ENCODE peak calls at places on chromosomes 3 and 15, in six cellular contexts. Q is thoracic aorta, R is heart left ventricle, F is lower lobe of right lung, Z is colonic mucosa, I is body of pancreas. U is an unnamed sample.

GRCh38 chr3:55206000-55206399 is 278.1 kb upstream of the LRTM1 start:
- DNase-seq in Q (no peak), R (no peak), F (no peak), Z (no peak), I (no peak), U (no peak)

GRCh38 chr3:166752214-166752613 is 627.9 kb downstream of the ZBBX start:
- DNase-seq in Q (no peak), R (no peak), F (no peak), Z (no peak), I (no peak), U (no peak)

GRCh38 chr15:77764095-77764494 is 131.4 kb upstream of the LINGO1 start:
- DNase-seq in Q (no peak), R (no peak), F (no peak), Z (no peak), I (no peak), U (no peak)

GRCh38 chr3:46085421-46086082 is 58.3 kb upstream of the XCR1 start:
- DNase-seq in Q (no peak), R (no peak), F (no peak), Z (no peak), I (no peak), U (no peak)

GRCh38 chr3:21944251-21944650 is 193.2 kb upstream of the ZNF385D start:
- DNase-seq in Q (no peak), R (no peak), F (no peak), Z (no peak), I (no peak), U (no peak)

GRCh38 chr3:62164196-62164595 is 209.2 kb downstream of the FEZF2 start:
- DNase-seq in Q (no peak), R (no peak), F (no peak), Z (no peak), I (no peak), U (no peak)

GRCh38 chr3:131526801-131527347 is 24.1 kb upstream of the MRPL3 start:
- DNase-seq in Q (no peak), R (peak), F (peak), Z (peak), I (peak), U (no peak)

GRCh38 chr3:172892158-172892557 is 141.6 kb downstream of the ECT2 start:
- DNase-seq in Q (no peak), R (no peak), F (no peak), Z (no peak), I (no peak), U (no peak)

GRCh38 chr3:67018789-67019525 is 20.9 kb downstream of the KBTBD8 start:
- DNase-seq in Q (no peak), R (no peak), F (no peak), Z (no peak), I (no peak), U (no peak)

GRCh38 chr3:175526609-175527280 is 667.6 kb downstream of the NAALADL2 start:
- DNase-seq in Q (no peak), R (no peak), F (no peak), Z (no peak), I (no peak), U (no peak)

GRCh38 chr3:114508976-114509375 is 215.1 kb downstream of the TIGIT start:
- DNase-seq in Q (no peak), R (no peak), F (no peak), Z (no peak), I (no peak), U (no peak)

GRCh38 chr3:115590873-115591272 is 32.4 kb upstream of the GAP43 start:
- DNase-seq in Q (no peak), R (no peak), F (no peak), Z (no peak), I (no peak), U (no peak)

GRCh38 chr3:57961828-57962447 is 46.3 kb upstream of the FLNB start:
- DNase-seq in Q (no peak), R (no peak), F (no peak), Z (no peak), I (no peak), U (no peak)

GRCh38 chr3:26579126-26579525 is 43.4 kb upstream of the LRRC3B start:
- DNase-seq in Q (no peak), R (no peak), F (no peak), Z (no peak), I (no peak), U (no peak)

GRCh38 chr3:43095370-43095769 is 10.5 kb downstream of the POMGNT2 start:
- DNase-seq in Q (no peak), R (no peak), F (no peak), Z (no peak), I (no peak), U (no peak)

GRCh38 chr3:78726545-78726944 is 1041.3 kb downstream of the ROBO1 start:
- DNase-seq in Q (no peak), R (no peak), F (no peak), Z (no peak), I (no peak), U (no peak)

GRCh38 chr3:103218146-103218545 is 783.3 kb downstream of the ZPLD1 start:
- DNase-seq in Q (no peak), R (no peak), F (no peak), Z (no peak), I (no peak), U (no peak)

GRCh38 chr15:38211249-38211648 is 41.4 kb upstream of the SPRED1 start:
- DNase-seq in Q (no peak), R (no peak), F (no peak), Z (no peak), I (no peak), U (no peak)

GRCh38 chr3:98367464-98368246 is 14.0 kb downstream of the OR5K4 start:
- DNase-seq in Q (no peak), R (no peak), F (no peak), Z (no peak), I (no peak), U (no peak)

GRCh38 chr3:98372445-98372844 is 18.0 kb upstream of the OR5K3 start:
- DNase-seq in Q (no peak), R (no peak), F (no peak), Z (no peak), I (no peak), U (no peak)

GRCh38 chr3:98376631-98377030 is 13.8 kb upstream of the OR5K3 start:
- DNase-seq in Q (no peak), R (no peak), F (no peak), Z (no peak), I (no peak), U (no peak)

GRCh38 chr3:98371186-98371585 is 17.5 kb downstream of the OR5K4 start:
- DNase-seq in Q (no peak), R (no peak), F (no peak), Z (no peak), I (no peak), U (no peak)

DNA sequence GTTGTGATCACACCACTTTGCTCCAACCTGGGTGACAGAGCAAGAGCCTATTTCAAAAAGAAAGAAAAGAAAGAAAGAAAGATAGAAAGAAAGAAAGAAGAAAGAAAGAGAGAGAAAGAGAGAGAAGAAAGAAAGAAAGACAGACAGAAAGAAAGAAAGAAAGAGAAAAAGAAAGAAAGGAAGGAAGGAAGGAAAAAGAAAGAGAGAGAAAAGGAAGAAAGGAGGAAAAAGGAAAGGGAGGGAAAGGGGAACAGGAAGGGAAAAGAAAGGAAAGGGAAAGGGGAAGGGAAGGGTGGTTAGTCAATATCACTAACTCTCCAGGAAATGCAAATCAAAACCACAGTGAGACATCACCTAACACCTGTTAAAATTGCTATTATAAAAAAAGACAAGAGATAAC is 18.2 kb downstream of the OR5K4 start:
- DNase-seq in Q (no peak), R (no peak), F (no peak), Z (no peak), I (no peak), U (no peak)
- H3K27ac ChIP-seq in Q (no peak), R (no peak), F (no peak), Z (no peak), I (no peak), U (no peak)

DNA sequence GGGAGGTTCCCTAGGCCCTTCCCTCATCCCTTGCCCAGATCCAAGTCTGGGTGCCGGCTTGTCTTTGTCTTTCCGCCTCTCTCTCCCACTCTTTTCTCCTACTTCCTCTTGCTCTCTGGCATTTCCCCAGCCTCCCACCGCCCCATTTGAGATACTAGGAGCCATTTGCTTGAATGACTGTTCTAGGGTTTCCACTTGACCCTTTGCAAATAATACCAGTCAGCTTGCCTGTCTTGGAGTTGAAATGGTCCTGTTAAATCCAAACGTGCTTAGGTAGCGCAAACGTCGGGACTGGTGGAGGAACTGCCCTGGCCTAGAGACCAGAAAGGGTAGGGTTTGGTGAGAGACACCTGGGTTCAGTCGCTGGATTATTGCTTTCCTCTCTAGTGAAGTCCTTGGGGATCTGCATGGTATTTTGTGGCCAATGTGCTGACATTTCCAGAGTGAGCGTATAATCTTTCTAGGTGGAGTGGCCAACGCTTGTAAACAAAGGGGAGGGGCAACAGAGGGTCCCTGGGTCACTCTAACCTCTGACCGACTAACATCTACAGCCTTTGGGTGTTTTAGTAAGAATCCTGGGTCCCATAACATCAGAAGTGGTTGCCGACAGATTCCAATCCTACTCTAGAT is 10.7 kb downstream of the ZIC1 start:
- DNase-seq in Q (no peak), R (no peak), F (no peak), Z (no peak), I (no peak), U (no peak)
- H3K4me3 ChIP-seq in Q (peak), R (no peak), F (no peak), Z (no peak), I (no peak), U (peak)

GRCh38 chr3:3634326-3634725 is 164.9 kb upstream of the LRRN1 start:
- DNase-seq in Q (no peak), R (no peak), F (no peak), Z (no peak), I (no peak), U (no peak)
- H3K27ac ChIP-seq in Q (no peak), R (no peak), F (no peak), Z (no peak), I (no peak), U (no peak)

GRCh38 chr3:144032531-144033234 is 61.1 kb downstream of the DIPK2A start:
- DNase-seq in Q (no peak), R (no peak), F (no peak), Z (no peak), I (no peak), U (no peak)
- H3K4me3 ChIP-seq in Q (peak), R (no peak), F (no peak), Z (no peak), I (no peak), U (peak)

GRCh38 chr3:141740349-141740748 is 2.3 kb downstream of the RNF7 start:
- DNase-seq in Q (no peak), R (no peak), F (no peak), Z (no peak), I (no peak), U (no peak)
- H3K27ac ChIP-seq in Q (peak), R (no peak), F (no peak), Z (peak), I (no peak), U (no peak)

U was measured in coronary artery.